ENCODE peak calls at places on chromosomes 1 and 21, in nine cellular contexts. I is sigmoid colon, N is hypothalamus, V is epithelial cell of esophagus, C is memory B cell, H is globus pallidus, W is NCI-H1092, J is renal cortical epithelial cell, B is NCI-H2029 treated with DMSO at 0.1 percent for 48 hours. L is an unnamed sample.

GRCh38 chr1:18350783-18351182 is 129.9 kb upstream of the KLHDC7A start:
- DNase-seq in J (no peak), H (no peak), I (no peak), V (no peak), B (no peak), C (no peak), N (no peak), W (no peak), L (no peak)

GRCh38 chr1:220966874-220967631 is 87.8 kb downstream of the HLX start:
- DNase-seq in W (no peak), V (no peak), B (no peak), N (no peak), C (no peak), H (no peak), J (no peak), I (no peak), L (no peak)

GRCh38 chr1:203250936-203251335 is 21.5 kb upstream of the CHIT1 start:
- DNase-seq in B (no peak), H (no peak), W (no peak), N (no peak), V (peak; percentile 84), J (no peak), C (no peak), I (no peak), L (no peak)

GRCh38 chr1:229388876-229389580 is 44.9 kb downstream of the ACTA1 start:
- DNase-seq in V (peak; percentile 60), H (no peak), I (no peak), W (no peak), N (no peak), B (no peak), J (no peak), C (no peak), L (no peak)

GRCh38 chr1:225700164-225700740 is 47.3 kb upstream of the ENAH start:
- DNase-seq in N (no peak), C (no peak), W (no peak), V (peak; percentile 98), B (no peak), J (peak; percentile 99), I (no peak), H (no peak), L (no peak)

GRCh38 chr1:69172003-69173000 is 395.4 kb upstream of the LRRC7 start:
- DNase-seq in B (no peak), W (no peak), N (no peak), V (peak; percentile 52), I (no peak), C (no peak), H (no peak), J (no peak), L (no peak)

GRCh38 chr1:36415661-36416346 is 18.1 kb upstream of the LSM10 start:
- DNase-seq in W (no peak), V (no peak), J (no peak), I (no peak), C (no peak), H (no peak), B (no peak), N (no peak), L (no peak)

GRCh38 chr1:56816909-56817308 is 2.3 kb downstream of the FYB2 start:
- DNase-seq in J (peak; percentile 39), W (no peak), H (no peak), N (no peak), V (peak; percentile 46), B (peak; percentile 95), C (no peak), I (no peak), L (no peak)

GRCh38 chr1:9292361-9293240 is at the start of gene SPSB1:
- DNase-seq in V (peak; percentile 83), J (peak; percentile 52), B (no peak), H (peak; percentile 84), W (peak; percentile 51), N (peak; percentile 37), C (peak; percentile 29), I (peak; percentile 90), L (peak; percentile 60)

GRCh38 chr21:45827881-45828579 is 153.5 kb upstream of the COL6A1 start:
- DNase-seq in B (no peak), C (no peak), I (no peak), W (no peak), V (no peak), N (no peak), H (no peak), J (no peak), L (no peak)

GRCh38 chr1:87335175-87335992 is 6.7 kb downstream of the LMO4 start:
- DNase-seq in W (peak; percentile 63), J (no peak), H (peak; percentile 58), V (peak; percentile 51), C (peak; percentile 56), I (peak; percentile 81), B (peak; percentile 64), N (peak; percentile 53), L (no peak)

GRCh38 chr1:19036049-19036546 is 79.6 kb upstream of the IFFO2 start:
- DNase-seq in B (no peak), N (no peak), J (no peak), W (peak; percentile 38), H (no peak), C (no peak), V (no peak), I (no peak), L (no peak)

GRCh38 chr1:32068891-32069590 is 3.7 kb upstream of the TMEM39B start:
- DNase-seq in N (no peak), V (peak; percentile 40), C (no peak), W (no peak), B (no peak), I (no peak), H (no peak), J (peak; percentile 78), L (no peak)

GRCh38 chr1:67429011-67429527 is 1.1 kb downstream of the SERBP1 start:
- DNase-seq in B (no peak), H (peak; percentile 29), J (peak; percentile 33), N (no peak), I (no peak), W (no peak), C (no peak), V (no peak), L (no peak)

GRCh38 chr1:20063861-20064292 is 6.1 kb upstream of the PLA2G5 start:
- DNase-seq in I (no peak), J (peak; percentile 82), H (no peak), V (peak; percentile 65), N (no peak), C (no peak), W (no peak), B (no peak), L (no peak)

GRCh38 chr21:32682696-32683474 is 44.9 kb downstream of the SYNJ1 start:
- DNase-seq in N (no peak), I (no peak), H (no peak), V (no peak), J (peak; percentile 74), W (no peak), C (no peak), B (no peak), L (no peak)

GRCh38 chr1:209758360-209758759 is 2.5 kb downstream of the TRAF3IP3 start:
- DNase-seq in C (no peak), W (no peak), J (no peak), N (no peak), B (no peak), H (no peak), V (no peak), I (no peak), L (no peak)

GRCh38 chr1:62389531-62389930 is 47.3 kb upstream of the USP1 start:
- DNase-seq in C (no peak), N (no peak), W (no peak), J (no peak), I (no peak), H (no peak), B (no peak), V (peak; percentile 71), L (no peak)

GRCh38 chr1:29575826-29576225 is 339.5 kb downstream of the PTPRU start:
- DNase-seq in J (no peak), H (no peak), V (no peak), W (no peak), B (no peak), I (no peak), C (no peak), N (no peak), L (no peak)

GRCh38 chr1:3393987-3394920 is 60.2 kb upstream of the ARHGEF16 start:
- DNase-seq in B (no peak), H (peak; percentile 37), J (no peak), N (peak; percentile 6), C (no peak), I (no peak), V (no peak), W (no peak), L (no peak)

GRCh38 chr1:54836594-54836993 is 35.5 kb upstream of the TTC22 start:
- DNase-seq in N (no peak), J (no peak), H (no peak), B (no peak), W (no peak), V (no peak), C (no peak), I (no peak), L (no peak)

GRCh38 chr1:75616436-75617433 is 5.8 kb upstream of the SLC44A5 start:
- DNase-seq in W (no peak), B (no peak), J (peak; percentile 43), H (no peak), N (no peak), I (no peak), V (peak; percentile 45), C (no peak), L (no peak)

GRCh38 chr1:201480231-201481003 is 11.4 kb upstream of the PHLDA3 start:
- DNase-seq in V (peak; percentile 100), H (no peak), I (peak; percentile 92), C (peak; percentile 61), B (peak; percentile 60), N (no peak), W (peak; percentile 43), J (peak; percentile 65), L (peak; percentile 29)

GRCh38 chr1:56670350-56670749 is 25.2 kb downstream of the PRKAA2 start:
- DNase-seq in B (no peak), I (no peak), W (no peak), N (no peak), J (no peak), C (no peak), V (no peak), H (no peak), L (no peak)

GRCh38 chr1:156387899-156388813 is 19.1 kb downstream of the RHBG start:
- DNase-seq in V (no peak), H (peak; percentile 97), I (no peak), N (peak; percentile 70), B (no peak), W (no peak), C (no peak), J (no peak), L (peak; percentile 87)

GRCh38 chr1:100152271-100152670 is 19.3 kb downstream of the TRMT13 start:
- DNase-seq in C (no peak), V (no peak), W (no peak), N (no peak), H (peak; percentile 7), B (no peak), I (no peak), J (no peak), L (no peak)

GRCh38 chr1:13583964-13584791 is 546 bp downstream of the PDPN start:
- DNase-seq in C (no peak), B (no peak), I (peak; percentile 82), H (no peak), N (no peak), V (peak; percentile 85), J (no peak), W (no peak), L (peak; percentile 30)

GRCh38 chr1:207857447-207857846 is 53.5 kb downstream of the CD34 start:
- DNase-seq in N (no peak), J (no peak), V (peak; percentile 13), H (no peak), C (no peak), I (no peak), W (no peak), B (no peak), L (no peak)

GRCh38 chr1:96473791-96474452 is 247.7 kb upstream of the PTBP2 start:
- DNase-seq in J (peak; percentile 75), I (no peak), V (peak; percentile 95), N (no peak), C (no peak), B (no peak), W (no peak), H (no peak), L (no peak)

GRCh38 chr1:247115545-247115944 is 11.4 kb upstream of the ZNF669 start:
- DNase-seq in B (no peak), W (no peak), I (no peak), V (no peak), J (no peak), N (no peak), H (no peak), C (no peak), L (no peak)

GRCh38 chr1:48790397-48790796 is 13.7 kb upstream of the BEND5 start:
- DNase-seq in W (no peak), B (no peak), V (no peak), I (no peak), H (no peak), N (no peak), C (no peak), J (no peak), L (no peak)

L was measured in occipital lobe.